ENCODE peak calls at places on chromosomes 4 and X, in ten cellular contexts. B, Q, W, H, S, T, G, R, L and V are unnamed samples.

GRCh38 chrX:105282077-105282476 is 61.6 kb upstream of the TEX13A start:
- DNase-seq in B (no peak), Q (no peak), W (no peak), H (no peak), S (no peak), T (no peak), G (no peak), R (no peak), L (no peak), V (no peak)

GRCh38 chrX:48478806-48479205 is 2.8 kb downstream of the FTSJ1 start:
- DNase-seq in B (no peak), Q (no peak), W (no peak), H (no peak), S (no peak), T (no peak), G (no peak), R (no peak), L (no peak), V (no peak)

GRCh38 chr4:40057540-40058091 is 966 bp downstream of the N4BP2 start:
- DNase-seq in B (peak; percentile 96), Q (peak; percentile 75), W (peak; percentile 69), H (peak; percentile 82), S (peak; percentile 92), T (peak; percentile 95), G (peak; percentile 85), R (peak; percentile 69), L (peak; percentile 93), V (peak; percentile 79)

GRCh38 chrX:40151211-40152172 is 53.7 kb upstream of the BCOR start:
- DNase-seq in B (no peak), Q (no peak), W (no peak), H (no peak), S (no peak), T (no peak), G (no peak), R (peak; percentile 62), L (no peak), V (no peak)

GRCh38 chrX:24294619-24295018 is 19.2 kb downstream of the SUPT20HL2 start:
- DNase-seq in B (no peak), Q (no peak), W (no peak), H (no peak), S (peak; percentile 59), T (peak; percentile 7), G (peak; percentile 11), R (no peak), L (peak; percentile 14), V (no peak)

GRCh38 chrX:3526749-3527148 is 180.3 kb upstream of the MXRA5 start:
- DNase-seq in B (peak; percentile 65), Q (no peak), W (no peak), H (no peak), S (no peak), T (no peak), G (no peak), R (no peak), L (no peak), V (no peak)

GRCh38 chr4:127686656-127687055 is 43.5 kb upstream of the SLC25A31 start:
- DNase-seq in B (peak; percentile 33), Q (no peak), W (no peak), H (no peak), S (no peak), T (no peak), G (no peak), R (no peak), L (no peak), V (no peak)

GRCh38 chr4:119132306-119132705 is 3.3 kb upstream of the MYOZ2 start:
- DNase-seq in B (peak; percentile 28), Q (no peak), W (no peak), H (no peak), S (no peak), T (no peak), G (no peak), R (no peak), L (no peak), V (no peak)

GRCh38 chrX:111823068-111823467 is 52.9 kb upstream of the TRPC5OS start:
- DNase-seq in B (peak; percentile 25), Q (no peak), W (no peak), H (no peak), S (peak; percentile 25), T (peak; percentile 16), G (no peak), R (no peak), L (no peak), V (no peak)

GRCh38 chrX:645024-645376 is 14.4 kb downstream of the SHOX start:
- DNase-seq in B (no peak), Q (no peak), W (no peak), H (no peak), S (no peak), T (no peak), G (peak; percentile 82), R (no peak), L (no peak), V (no peak)

GRCh38 chr4:147137280-147137679 is 191.6 kb upstream of the TTC29 start:
- DNase-seq in B (no peak), Q (no peak), W (no peak), H (no peak), S (no peak), T (no peak), G (no peak), R (no peak), L (no peak), V (no peak)

GRCh38 chr4:99652596-99653436 is 4.8 kb downstream of the C4orf54 start:
- DNase-seq in B (no peak), Q (no peak), W (no peak), H (peak; percentile 74), S (no peak), T (no peak), G (no peak), R (no peak), L (no peak), V (no peak)

GRCh38 chr4:75643651-75644050 is 13.3 kb upstream of the CDKL2 start:
- DNase-seq in B (no peak), Q (no peak), W (no peak), H (no peak), S (no peak), T (no peak), G (no peak), R (no peak), L (no peak), V (no peak)

GRCh38 chrX:100635989-100636320 is 651 bp downstream of the TSPAN6 start:
- DNase-seq in B (no peak), Q (no peak), W (no peak), H (no peak), S (no peak), T (no peak), G (no peak), R (no peak), L (no peak), V (no peak)

GRCh38 chr4:622071-622995 is 3.0 kb upstream of the PDE6B start:
- DNase-seq in B (no peak), Q (no peak), W (no peak), H (peak; percentile 47), S (no peak), T (no peak), G (no peak), R (peak; percentile 13), L (no peak), V (no peak)

GRCh38 chrX:136369377-136369776 is 68.6 kb downstream of the ADGRG4 start:
- DNase-seq in B (no peak), Q (no peak), W (no peak), H (no peak), S (no peak), T (no peak), G (no peak), R (no peak), L (no peak), V (no peak)

GRCh38 chr4:57318694-57319093 is 208.5 kb upstream of the IGFBP7 start:
- DNase-seq in B (no peak), Q (no peak), W (no peak), H (no peak), S (no peak), T (no peak), G (no peak), R (no peak), L (no peak), V (no peak)

GRCh38 chr4:151700566-151701316 is 60.1 kb downstream of the GATB start:
- DNase-seq in B (no peak), Q (no peak), W (no peak), H (no peak), S (no peak), T (no peak), G (no peak), R (no peak), L (no peak), V (no peak)
- TF ChIP-seq POLR2A in B (no peak), Q (no peak), W (no peak), H (no peak), S (no peak), T (no peak), G (no peak), R (no peak), L (no peak), V (no peak)

GRCh38 chrX:9189286-9189685 is 155.4 kb upstream of the FAM9B start:
- DNase-seq in B (no peak), Q (no peak), W (no peak), H (no peak), S (no peak), T (no peak), G (no peak), R (no peak), L (no peak), V (no peak)
- H3K4me3 ChIP-seq in B (no peak overlapping the region), Q (no peak overlapping the region), W (no peak overlapping the region), H (no peak overlapping the region), S (no peak overlapping the region), T (no peak overlapping the region), G (no peak overlapping the region), R (no peak overlapping the region), L (no peak overlapping the region), V (no peak overlapping the region)

GRCh38 chr4:23923141-23923540 is 33.3 kb upstream of the PPARGC1A start:
- DNase-seq in B (no peak), Q (no peak), W (no peak), H (no peak), S (no peak), T (no peak), G (no peak), R (no peak), L (no peak), V (no peak)
- H3K27ac ChIP-seq in B (no peak overlapping the region), Q (no peak overlapping the region), W (no peak overlapping the region), H (no peak overlapping the region), S (no peak overlapping the region), T (no peak overlapping the region), G (no peak overlapping the region), R (peak overlapping the region; percentile 70), L (no peak overlapping the region), V (no peak overlapping the region)

GRCh38 chr4:7041851-7042696 is 1.1 kb upstream of the TADA2B start:
- DNase-seq in B (peak; percentile 55), Q (peak; percentile 16), W (peak; percentile 55), H (peak; percentile 93), S (peak; percentile 66), T (no peak), G (peak; percentile 58), R (peak; percentile 78), L (peak; percentile 73), V (peak; percentile 76)

GRCh38 chr4:7041246-7041645 is 1.9 kb upstream of the TADA2B start:
- DNase-seq in B (no peak), Q (no peak), W (no peak), H (peak; percentile 73), S (no peak), T (no peak), G (no peak), R (no peak), L (no peak), V (no peak)

GRCh38 chr4:7044415-7044930 is 1.3 kb downstream of the TADA2B start:
- DNase-seq in B (no peak), Q (no peak), W (no peak), H (no peak), S (peak; percentile 74), T (no peak), G (no peak), R (no peak), L (peak; percentile 68), V (no peak)

GRCh38 chr4:7043521-7044414 is 596 bp downstream of the TADA2B start:
- DNase-seq in B (peak; percentile 38), Q (peak; percentile 22), W (peak; percentile 50), H (peak; percentile 94), S (peak; percentile 56), T (peak; percentile 22), G (peak; percentile 58), R (peak; percentile 76), L (peak; percentile 60), V (peak; percentile 49)

GRCh38 chr4:7042697-7043464 is at the start of gene TADA2B:
- DNase-seq in B (peak; percentile 97), Q (peak; percentile 95), W (peak; percentile 98), H (peak; percentile 98), S (peak; percentile 97), T (peak; percentile 95), G (peak; percentile 98), R (peak; percentile 98), L (peak; percentile 98), V (peak; percentile 97)
- TF ChIP-seq POLR2A in B (peak; percentile 67), Q (peak; percentile 25), W (no peak), H (no peak), S (no peak), T (peak; percentile 47), G (no peak), R (no peak), L (peak; percentile 55), V (peak; percentile 34)